ENCODE peak calls at places on chromosomes 4 and X, in ten cellular contexts. One of them, this sample, is unnamed.

GRCh38 chrX:3697220-3697684 is 16.2 kb downstream of the PRKX start:
- DNase-seq in mucosa of descending colon: no peak
- DNase-seq in stomach: no peak
- DNase-seq in GM06990: no peak
- DNase-seq in brain microvascular endothelial cell: no peak
- DNase-seq in colonic mucosa: no peak
- DNase-seq in endothelial cell of umbilical vein: no peak
- DNase-seq in uterus: no peak
- DNase-seq in AG04450: no peak
- DNase-seq in hepatocyte: no peak
- DNase-seq in this sample: no peak

GRCh38 chrX:16319929-16320328 is 152.6 kb downstream of the MAGEB17 start:
- DNase-seq in mucosa of descending colon: no peak
- DNase-seq in stomach: no peak
- DNase-seq in GM06990: no peak
- DNase-seq in brain microvascular endothelial cell: peak; percentile 9
- DNase-seq in colonic mucosa: no peak
- DNase-seq in endothelial cell of umbilical vein: no peak
- DNase-seq in uterus: no peak
- DNase-seq in AG04450: peak; percentile 13
- DNase-seq in hepatocyte: no peak
- DNase-seq in this sample: no peak

GRCh38 chr4:158850371-158850770 is 81.5 kb downstream of the FNIP2 start:
- DNase-seq in mucosa of descending colon: no peak
- DNase-seq in stomach: no peak
- DNase-seq in GM06990: no peak
- DNase-seq in brain microvascular endothelial cell: no peak
- DNase-seq in colonic mucosa: no peak
- DNase-seq in endothelial cell of umbilical vein: no peak
- DNase-seq in uterus: no peak
- DNase-seq in AG04450: no peak
- DNase-seq in hepatocyte: no peak
- DNase-seq in this sample: no peak

GRCh38 chr4:21949073-21949457 is 493 bp upstream of the KCNIP4 start:
- DNase-seq in mucosa of descending colon: peak; percentile 7
- DNase-seq in stomach: no peak
- DNase-seq in GM06990: no peak
- DNase-seq in brain microvascular endothelial cell: no peak
- DNase-seq in colonic mucosa: peak; percentile 22
- DNase-seq in endothelial cell of umbilical vein: no peak
- DNase-seq in uterus: peak; percentile 22
- DNase-seq in AG04450: no peak
- DNase-seq in hepatocyte: peak; percentile 23
- DNase-seq in this sample: no peak

GRCh38 chrX:133185119-133185518 is 33.0 kb downstream of the TFDP3 start:
- DNase-seq in mucosa of descending colon: peak; percentile 7
- DNase-seq in stomach: no peak
- DNase-seq in GM06990: no peak
- DNase-seq in brain microvascular endothelial cell: no peak
- DNase-seq in colonic mucosa: peak; percentile 21
- DNase-seq in endothelial cell of umbilical vein: no peak
- DNase-seq in uterus: no peak
- DNase-seq in AG04450: no peak
- DNase-seq in hepatocyte: peak; percentile 32
- DNase-seq in this sample: no peak

GRCh38 chr4:4408132-4408523 is 21.2 kb downstream of the NSG1 start:
- DNase-seq in mucosa of descending colon: no peak
- DNase-seq in stomach: no peak
- DNase-seq in GM06990: no peak
- DNase-seq in brain microvascular endothelial cell: no peak
- DNase-seq in colonic mucosa: no peak
- DNase-seq in endothelial cell of umbilical vein: no peak
- DNase-seq in uterus: no peak
- DNase-seq in AG04450: no peak
- DNase-seq in hepatocyte: no peak
- DNase-seq in this sample: no peak

GRCh38 chr4:143026459-143027170 is 158.1 kb upstream of the USP38 start:
- DNase-seq in mucosa of descending colon: no peak
- DNase-seq in stomach: no peak
- DNase-seq in GM06990: no peak
- DNase-seq in brain microvascular endothelial cell: no peak
- DNase-seq in colonic mucosa: no peak
- DNase-seq in endothelial cell of umbilical vein: no peak
- DNase-seq in uterus: no peak
- DNase-seq in AG04450: no peak
- DNase-seq in hepatocyte: no peak
- DNase-seq in this sample: no peak

GRCh38 chr4:1113311-1114009 is at the start of gene RNF212:
- DNase-seq in mucosa of descending colon: peak; percentile 27
- DNase-seq in stomach: peak; percentile 32
- DNase-seq in GM06990: peak; percentile 69
- DNase-seq in brain microvascular endothelial cell: no peak
- DNase-seq in colonic mucosa: peak; percentile 32
- DNase-seq in endothelial cell of umbilical vein: peak; percentile 23
- DNase-seq in uterus: peak; percentile 42
- DNase-seq in AG04450: no peak
- DNase-seq in hepatocyte: peak; percentile 66
- DNase-seq in this sample: no peak

GRCh38 chrX:103276581-103277002 is at the start of gene TCEAL5:
- DNase-seq in mucosa of descending colon: no peak
- DNase-seq in stomach: no peak
- DNase-seq in GM06990: no peak
- DNase-seq in brain microvascular endothelial cell: no peak
- DNase-seq in colonic mucosa: no peak
- DNase-seq in endothelial cell of umbilical vein: no peak
- DNase-seq in uterus: peak; percentile 53
- DNase-seq in AG04450: no peak
- DNase-seq in hepatocyte: no peak
- DNase-seq in this sample: no peak

GRCh38 chr4:119138046-119138445 is 2.4 kb downstream of the MYOZ2 start:
- DNase-seq in mucosa of descending colon: no peak
- DNase-seq in stomach: no peak
- DNase-seq in GM06990: no peak
- DNase-seq in brain microvascular endothelial cell: peak; percentile 64
- DNase-seq in colonic mucosa: no peak
- DNase-seq in endothelial cell of umbilical vein: no peak
- DNase-seq in uterus: no peak
- DNase-seq in AG04450: no peak
- DNase-seq in hepatocyte: peak; percentile 27
- DNase-seq in this sample: no peak

GRCh38 chrX:12954376-12954775 is 20.5 kb upstream of the TMSB4X start:
- DNase-seq in mucosa of descending colon: no peak
- DNase-seq in stomach: no peak
- DNase-seq in GM06990: no peak
- DNase-seq in brain microvascular endothelial cell: no peak
- DNase-seq in colonic mucosa: no peak
- DNase-seq in endothelial cell of umbilical vein: no peak
- DNase-seq in uterus: no peak
- DNase-seq in AG04450: no peak
- DNase-seq in hepatocyte: no peak
- DNase-seq in this sample: no peak

GRCh38 chrX:40005290-40006011 is 92.3 kb downstream of the BCOR start:
- DNase-seq in mucosa of descending colon: no peak
- DNase-seq in stomach: no peak
- DNase-seq in GM06990: no peak
- DNase-seq in brain microvascular endothelial cell: no peak
- DNase-seq in colonic mucosa: no peak
- DNase-seq in endothelial cell of umbilical vein: no peak
- DNase-seq in uterus: peak; percentile 44
- DNase-seq in AG04450: no peak
- DNase-seq in hepatocyte: no peak
- DNase-seq in this sample: no peak

GRCh38 chrX:55489315-55490009 is at the start of gene USP51:
- DNase-seq in mucosa of descending colon: peak; percentile 31
- DNase-seq in stomach: peak; percentile 42
- DNase-seq in GM06990: peak; percentile 41
- DNase-seq in brain microvascular endothelial cell: peak; percentile 9
- DNase-seq in colonic mucosa: peak; percentile 39
- DNase-seq in endothelial cell of umbilical vein: peak; percentile 31
- DNase-seq in uterus: peak; percentile 51
- DNase-seq in AG04450: no peak
- DNase-seq in hepatocyte: peak; percentile 81
- DNase-seq in this sample: no peak

GRCh38 chrX:18899796-18900380 is 84.0 kb downstream of the PHKA2 start:
- DNase-seq in mucosa of descending colon: no peak
- DNase-seq in stomach: no peak
- DNase-seq in GM06990: no peak
- DNase-seq in brain microvascular endothelial cell: no peak
- DNase-seq in colonic mucosa: no peak
- DNase-seq in endothelial cell of umbilical vein: peak; percentile 3
- DNase-seq in uterus: no peak
- DNase-seq in AG04450: no peak
- DNase-seq in hepatocyte: peak; percentile 29
- DNase-seq in this sample: no peak

GRCh38 chr4:122602277-122603142 is 18.4 kb downstream of the IL21 start:
- DNase-seq in mucosa of descending colon: peak; percentile 26
- DNase-seq in stomach: no peak
- DNase-seq in GM06990: peak; percentile 13
- DNase-seq in brain microvascular endothelial cell: peak; percentile 15
- DNase-seq in colonic mucosa: no peak
- DNase-seq in endothelial cell of umbilical vein: peak; percentile 58
- DNase-seq in uterus: no peak
- DNase-seq in AG04450: no peak
- DNase-seq in hepatocyte: peak; percentile 44
- DNase-seq in this sample: peak; percentile 63
- TF ChIP-seq CTCF in mucosa of descending colon: no peak
- TF ChIP-seq CTCF in stomach: no peak
- TF ChIP-seq CTCF in GM06990: peak; percentile 62
- TF ChIP-seq CTCF in brain microvascular endothelial cell: peak; percentile 52
- TF ChIP-seq CTCF in colonic mucosa: peak; percentile 25
- TF ChIP-seq CTCF in endothelial cell of umbilical vein: peak; percentile 16
- TF ChIP-seq CTCF in uterus: peak; percentile 43
- TF ChIP-seq CTCF in AG04450: peak; percentile 50
- TF ChIP-seq CTCF in hepatocyte: peak; percentile 62
- TF ChIP-seq CTCF in this sample: peak; percentile 50

GRCh38 chrX:129783176-129783776 is 3.5 kb downstream of the SASH3 start:
- DNase-seq in mucosa of descending colon: no peak
- DNase-seq in stomach: no peak
- DNase-seq in GM06990: no peak
- DNase-seq in brain microvascular endothelial cell: no peak
- DNase-seq in colonic mucosa: no peak
- DNase-seq in endothelial cell of umbilical vein: no peak
- DNase-seq in uterus: no peak
- DNase-seq in AG04450: no peak
- DNase-seq in hepatocyte: no peak
- DNase-seq in this sample: no peak
- H3K4me3 ChIP-seq in mucosa of descending colon: no peak overlapping the region
- H3K4me3 ChIP-seq in stomach: peak overlapping the region; percentile 24
- H3K4me3 ChIP-seq in GM06990: peak overlapping the region; percentile 71
- H3K4me3 ChIP-seq in brain microvascular endothelial cell: no peak overlapping the region
- H3K4me3 ChIP-seq in colonic mucosa: peak overlapping the region; percentile 9
- H3K4me3 ChIP-seq in endothelial cell of umbilical vein: no peak overlapping the region
- H3K4me3 ChIP-seq in uterus: no peak overlapping the region
- H3K4me3 ChIP-seq in AG04450: no peak overlapping the region
- H3K4me3 ChIP-seq in hepatocyte: no peak overlapping the region
- H3K4me3 ChIP-seq in this sample: no peak overlapping the region

DNA sequence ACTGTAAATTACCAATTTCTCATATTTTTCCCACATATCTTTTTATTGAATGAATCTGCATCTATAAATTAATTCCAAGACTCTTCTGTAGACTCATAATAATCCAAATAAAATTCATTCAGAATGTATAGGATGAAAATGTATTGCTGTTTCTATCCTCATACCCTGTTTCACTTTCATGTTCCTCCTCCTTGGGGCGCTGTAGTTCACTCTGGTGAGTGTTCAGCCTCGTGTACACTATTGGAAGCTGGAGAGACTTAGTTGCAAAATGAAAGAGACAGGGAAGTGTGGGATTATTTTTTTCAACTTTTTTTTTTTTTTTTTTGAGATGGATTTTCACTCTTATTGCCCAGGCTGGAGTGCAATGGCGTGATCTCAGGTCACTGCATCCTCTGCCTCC is 296.1 kb downstream of the TLL1 start:
- DNase-seq in mucosa of descending colon: no peak
- DNase-seq in stomach: no peak
- DNase-seq in GM06990: no peak
- DNase-seq in brain microvascular endothelial cell: peak; percentile 23
- DNase-seq in colonic mucosa: no peak
- DNase-seq in endothelial cell of umbilical vein: no peak
- DNase-seq in uterus: no peak
- DNase-seq in AG04450: no peak
- DNase-seq in hepatocyte: peak; percentile 9
- DNase-seq in this sample: no peak
- TF ChIP-seq CTCF in mucosa of descending colon: no peak
- TF ChIP-seq CTCF in stomach: no peak
- TF ChIP-seq CTCF in GM06990: peak; percentile 56
- TF ChIP-seq CTCF in brain microvascular endothelial cell: peak; percentile 70
- TF ChIP-seq CTCF in colonic mucosa: no peak
- TF ChIP-seq CTCF in endothelial cell of umbilical vein: peak; percentile 16
- TF ChIP-seq CTCF in uterus: no peak
- TF ChIP-seq CTCF in AG04450: peak; percentile 13
- TF ChIP-seq CTCF in hepatocyte: no peak
- TF ChIP-seq CTCF in this sample: peak; percentile 12

GRCh38 chr4:177308842-177309524 is 691 bp upstream of the NEIL3 start:
- DNase-seq in mucosa of descending colon: no peak
- DNase-seq in stomach: no peak
- DNase-seq in GM06990: no peak
- DNase-seq in brain microvascular endothelial cell: no peak
- DNase-seq in colonic mucosa: no peak
- DNase-seq in endothelial cell of umbilical vein: no peak
- DNase-seq in uterus: no peak
- DNase-seq in AG04450: no peak
- DNase-seq in hepatocyte: no peak
- DNase-seq in this sample: no peak
- H3K4me3 ChIP-seq in mucosa of descending colon: no peak overlapping the region
- H3K4me3 ChIP-seq in stomach: peak overlapping the region; percentile 79
- H3K4me3 ChIP-seq in GM06990: peak overlapping the region; percentile 89
- H3K4me3 ChIP-seq in brain microvascular endothelial cell: peak overlapping the region; percentile 69
- H3K4me3 ChIP-seq in colonic mucosa: peak overlapping the region; percentile 91
- H3K4me3 ChIP-seq in endothelial cell of umbilical vein: no peak overlapping the region
- H3K4me3 ChIP-seq in uterus: no peak overlapping the region
- H3K4me3 ChIP-seq in AG04450: peak overlapping the region; percentile 79
- H3K4me3 ChIP-seq in hepatocyte: peak overlapping the region; percentile 74
- H3K4me3 ChIP-seq in this sample: peak overlapping the region; percentile 92

GRCh38 chr4:6343950-6344408 is 74.3 kb downstream of the WFS1 start:
- DNase-seq in mucosa of descending colon: no peak
- DNase-seq in stomach: peak; percentile 65
- DNase-seq in GM06990: no peak
- DNase-seq in brain microvascular endothelial cell: peak; percentile 23
- DNase-seq in colonic mucosa: no peak
- DNase-seq in endothelial cell of umbilical vein: no peak
- DNase-seq in uterus: no peak
- DNase-seq in AG04450: peak; percentile 18
- DNase-seq in hepatocyte: peak; percentile 52
- DNase-seq in this sample: no peak
- TF ChIP-seq CTCF in mucosa of descending colon: no peak
- TF ChIP-seq CTCF in stomach: no peak
- TF ChIP-seq CTCF in GM06990: peak; percentile 50
- TF ChIP-seq CTCF in brain microvascular endothelial cell: no peak
- TF ChIP-seq CTCF in colonic mucosa: no peak
- TF ChIP-seq CTCF in endothelial cell of umbilical vein: no peak
- TF ChIP-seq CTCF in uterus: no peak
- TF ChIP-seq CTCF in AG04450: no peak
- TF ChIP-seq CTCF in hepatocyte: peak; percentile 11
- TF ChIP-seq CTCF in this sample: no peak

This sample was measured in HFF-Myc.